ENCODE peak calls at places on chromosomes 12 and 14, in six cellular contexts. O is psoas muscle; C is CD4-positive, alpha-beta memory T cell; G is A673; X is astrocyte; W is right cardiac atrium. J is an unnamed sample.

GRCh38 chr12:2291182-2291832 is 238.5 kb downstream of the CACNA1C start:
- DNase-seq in O (no peak), X (no peak), W (no peak), G (peak; percentile 72), C (peak; percentile 24), J (no peak)

GRCh38 chr12:71685961-71686657 is at the start of gene TMEM19:
- DNase-seq in C (peak; percentile 86), G (peak; percentile 91), X (peak; percentile 81), O (peak; percentile 95), W (peak; percentile 92), J (peak; percentile 83)

GRCh38 chr12:124617615-124618014 is 50.2 kb upstream of the NCOR2 start:
- DNase-seq in X (no peak), W (peak; percentile 76), G (peak; percentile 65), C (no peak), O (no peak), J (no peak)

GRCh38 chr12:131687346-131688125 is 23.4 kb upstream of the SFSWAP start:
- DNase-seq in X (no peak), G (no peak), O (no peak), W (no peak), C (no peak), J (peak; percentile 47)

GRCh38 chr12:89893972-89894706 is 185.5 kb upstream of the ATP2B1 start:
- DNase-seq in O (no peak), C (no peak), W (no peak), G (no peak), X (peak; percentile 39), J (no peak)

GRCh38 chr14:102131741-102132140 is 8.0 kb upstream of the WDR20 start:
- DNase-seq in G (no peak), O (no peak), C (no peak), W (no peak), X (no peak), J (no peak)

GRCh38 chr14:32607399-32607798 is 278.3 kb downstream of the AKAP6 start:
- DNase-seq in X (peak; percentile 26), W (no peak), G (no peak), C (no peak), O (no peak), J (no peak)

GRCh38 chr12:105347486-105347885 is 17.0 kb downstream of the C12orf75 start:
- DNase-seq in G (peak; percentile 14), W (no peak), X (no peak), C (no peak), O (no peak), J (no peak)

GRCh38 chr12:44154128-44154527 is 318.2 kb downstream of the TMEM117 start:
- DNase-seq in G (no peak), W (no peak), X (no peak), C (no peak), O (no peak), J (no peak)

GRCh38 chr12:92472198-92472597 is 230.6 kb upstream of the PLEKHG7 start:
- DNase-seq in O (no peak), W (no peak), G (no peak), C (no peak), X (peak; percentile 45), J (no peak)

GRCh38 chr14:23118506-23119361 is at the start of gene CEBPE:
- DNase-seq in G (no peak), W (no peak), O (no peak), X (no peak), C (no peak), J (no peak)

GRCh38 chr12:113049976-113050742 is 6.4 kb upstream of the DTX1 start:
- DNase-seq in X (no peak), C (no peak), O (no peak), G (no peak), W (no peak), J (no peak)

GRCh38 chr12:3273409-3273853 is 196.3 kb downstream of the TSPAN9 start:
- DNase-seq in G (no peak), W (no peak), C (no peak), O (no peak), X (peak; percentile 56), J (no peak)

GRCh38 chr12:24769682-24770081 is 179.2 kb downstream of the BCAT1 start:
- DNase-seq in C (no peak), G (no peak), W (no peak), O (no peak), X (no peak), J (no peak)

GRCh38 chr14:94309721-94310120 is 13.4 kb downstream of the SERPINA6 start:
- DNase-seq in G (no peak), W (no peak), C (no peak), O (no peak), X (no peak), J (no peak)

GRCh38 chr12:125079943-125080645 is 14.9 kb downstream of the AACS start:
- DNase-seq in X (no peak), C (no peak), W (peak; percentile 66), O (peak; percentile 75), G (peak; percentile 81), J (no peak)

GRCh38 chr12:49873361-49873934 is 30.3 kb downstream of the FAIM2 start:
- DNase-seq in C (no peak), G (no peak), O (no peak), W (peak; percentile 58), X (peak; percentile 64), J (no peak)

GRCh38 chr12:124032265-124032886 is 59.4 kb downstream of the ZNF664 start:
- DNase-seq in G (peak; percentile 73), C (peak; percentile 18), W (no peak), X (peak; percentile 45), O (no peak), J (no peak)

GRCh38 chr14:63542231-63542999 is 762 bp downstream of the PPP2R5E start:
- DNase-seq in W (peak; percentile 10), C (no peak), G (peak; percentile 41), O (no peak), X (no peak), J (no peak)

GRCh38 chr12:62737615-62738014 is 197.3 kb downstream of the PPM1H start:
- DNase-seq in G (no peak), C (no peak), X (no peak), W (no peak), O (no peak), J (no peak)

GRCh38 chr14:70771781-70772212 is 37.5 kb downstream of the MAP3K9 start:
- DNase-seq in O (no peak), W (no peak), C (no peak), G (peak; percentile 32), X (peak; percentile 26), J (no peak)

GRCh38 chr14:20512139-20512905 is 7.0 kb downstream of the RNASE10 start:
- DNase-seq in G (no peak), C (no peak), O (no peak), X (no peak), W (no peak), J (no peak)

GRCh38 chr12:14668591-14668990 is 27.8 kb downstream of the GUCY2C start:
- DNase-seq in X (no peak), O (no peak), G (no peak), C (no peak), W (no peak), J (no peak)

GRCh38 chr12:9660046-9660445 is 9.5 kb upstream of the CLEC2D start:
- DNase-seq in C (no peak), X (no peak), G (no peak), W (no peak), O (no peak), J (no peak)

GRCh38 chr14:101442451-101442850 is 118.8 kb upstream of the DIO3 start:
- DNase-seq in X (peak; percentile 68), O (no peak), C (peak; percentile 80), W (no peak), G (no peak), J (no peak)

GRCh38 chr12:50251619-50252300 is 31.6 kb downstream of the LIMA1 start:
- DNase-seq in C (no peak), O (no peak), G (no peak), X (peak; percentile 46), W (no peak), J (no peak)

GRCh38 chr12:50984899-50985298 is 32.6 kb downstream of the HIGD1C start:
- DNase-seq in G (no peak), O (no peak), X (peak; percentile 12), C (no peak), W (no peak), J (no peak)

GRCh38 chr12:127175361-127175760 is 1091.6 kb upstream of the TMEM132C start:
- DNase-seq in W (no peak), G (no peak), O (no peak), X (no peak), C (no peak), J (no peak)

GRCh38 chr14:93824518-93825234 is 36.4 kb upstream of the PRIMA1 start:
- DNase-seq in G (peak; percentile 12), O (no peak), X (no peak), C (no peak), W (no peak), J (no peak)

GRCh38 chr12:121364657-121365265 is 12.6 kb upstream of the ANAPC5 start:
- DNase-seq in X (peak; percentile 25), O (no peak), W (no peak), G (no peak), C (no peak), J (no peak)

GRCh38 chr12:81953541-81953940 is 194.4 kb upstream of the PPFIA2 start:
- DNase-seq in O (no peak), W (no peak), C (no peak), X (peak; percentile 11), G (no peak), J (no peak)

GRCh38 chr12:19026637-19027508 is 102.7 kb upstream of the PLEKHA5 start:
- DNase-seq in W (no peak), C (no peak), X (no peak), G (no peak), O (no peak), J (no peak)

GRCh38 chr12:95096852-95097251 is 23.4 kb upstream of the NR2C1 start:
- DNase-seq in X (peak; percentile 80), W (no peak), C (no peak), G (no peak), O (no peak), J (no peak)

GRCh38 chr14:91352696-91353692 is 64.6 kb downstream of the CCDC88C start:
- DNase-seq in W (no peak), O (peak; percentile 34), G (no peak), X (no peak), C (no peak), J (peak; percentile 49)
- H3K4me1 ChIP-seq in W (peaks cover 2% of the 10 kb centered on the region), O (no peaks in the 10 kb centered on the region), G (peaks cover 39% of the 10 kb centered on the region), X (peaks cover 5% of the 10 kb centered on the region), C (peaks cover 98% of the 10 kb centered on the region), J (peaks cover 5% of the 10 kb centered on the region)

GRCh38 chr14:50871914-50872732 is at the start of gene ABHD12B:
- DNase-seq in X (no peak), C (no peak), G (no peak), O (no peak), W (no peak), J (no peak)
- H3K4me3 ChIP-seq in X (no peak within 1 kb of the TSS), C (no peak within 1 kb of the TSS), G (no peak within 1 kb of the TSS), O (peak within 1 kb of the TSS; percentile 48), W (peak within 1 kb of the TSS; percentile 39), J (no peak within 1 kb of the TSS)

DNA sequence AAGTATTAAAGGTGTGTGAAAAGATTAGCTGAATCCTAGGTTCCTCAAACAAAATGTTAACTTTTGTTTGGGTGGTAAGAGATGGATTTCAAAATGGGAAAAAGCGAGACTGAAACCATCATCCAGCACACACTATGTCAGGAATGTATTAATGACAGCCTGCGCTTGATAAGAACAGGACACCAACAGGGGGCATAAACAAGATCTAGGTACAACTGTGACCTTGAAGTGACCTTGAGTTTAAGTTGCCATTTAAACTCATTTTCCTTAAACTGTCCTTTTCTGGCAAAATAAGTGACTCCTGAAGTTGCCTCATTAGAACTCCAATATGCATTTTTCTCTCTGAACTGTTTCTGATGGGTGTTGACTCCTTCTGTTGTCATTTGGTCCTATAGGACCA is 17.1 kb downstream of the PRKCH start:
- DNase-seq in W (no peak), G (no peak), X (no peak), C (no peak), O (no peak), J (no peak)
- H3K4me1 ChIP-seq in W (peaks cover 11% of the 10 kb centered on the region), G (no peaks in the 10 kb centered on the region), X (no peaks in the 10 kb centered on the region), C (peaks cover 95% of the 10 kb centered on the region), O (no peaks in the 10 kb centered on the region), J (peaks cover 20% of the 10 kb centered on the region)

GRCh38 chr14:79278798-79279644 is 932.3 kb downstream of the DIO2 start:
- DNase-seq in C (no peak), O (peak; percentile 82), G (peak; percentile 86), X (peak; percentile 92), W (peak; percentile 80), J (peak; percentile 91)
- H3K4me3 ChIP-seq in C (no peak overlapping the region), O (peak overlapping the region; percentile 69), G (peak overlapping the region; percentile 38), X (peak overlapping the region; percentile 76), W (peak overlapping the region; percentile 26), J (peak overlapping the region; percentile 29)

J was measured in RWPE2.